ENCODE peak calls at places on chromosomes 2 and 18, in nine cellular contexts. V is colonic mucosa; D is heart right ventricle; Q is foreskin fibroblast; X is GM12864; Z is psoas muscle; I is CD8-positive, alpha-beta T cell; W is Peyer's patch; T is fibroblast of pulmonary artery. K is an unnamed sample.

GRCh38 chr2:238010572-238010971 is 43.8 kb downstream of the UBE2F start:
- DNase-seq in Q (no peak), T (no peak), Z (no peak), V (no peak), D (no peak), W (no peak), X (no peak), I (no peak), K (no peak)

GRCh38 chr2:151306621-151307020 is 17.2 kb upstream of the NMI start:
- DNase-seq in T (peak; percentile 89), Z (no peak), I (no peak), D (no peak), W (no peak), X (no peak), Q (peak; percentile 62), V (no peak), K (peak; percentile 70)

GRCh38 chr18:12408247-12408869 is 629 bp downstream of the PRELID3A start:
- DNase-seq in I (no peak), Q (no peak), V (no peak), T (peak; percentile 29), W (no peak), D (no peak), X (no peak), Z (no peak), K (no peak)

GRCh38 chr2:238589591-238590460 is 163.1 kb downstream of the ASB1 start:
- DNase-seq in W (no peak), T (no peak), D (no peak), V (no peak), X (no peak), Z (no peak), I (no peak), Q (no peak), K (no peak)

GRCh38 chr2:140348826-140349225 is 1568.6 kb upstream of the NXPH2 start:
- DNase-seq in D (no peak), W (no peak), V (no peak), I (no peak), X (no peak), Z (no peak), Q (no peak), T (no peak), K (no peak)

GRCh38 chr2:109127556-109127955 is 1.4 kb upstream of the SH3RF3 start:
- DNase-seq in V (no peak), Z (no peak), X (no peak), D (no peak), Q (no peak), T (no peak), I (no peak), W (no peak), K (no peak)

GRCh38 chr2:240622631-240623235 is 2.5 kb upstream of the GPR35 start:
- DNase-seq in W (peak; percentile 59), V (no peak), T (no peak), D (no peak), Z (peak; percentile 14), X (no peak), Q (no peak), I (peak; percentile 47), K (no peak)

GRCh38 chr2:182248362-182248761 is 178.5 kb downstream of the PDE1A start:
- DNase-seq in T (no peak), I (no peak), D (peak; percentile 23), W (no peak), V (no peak), Z (no peak), Q (no peak), X (no peak), K (no peak)

GRCh38 chr18:70289351-70290330 is 796 bp downstream of the SOCS6 start:
- DNase-seq in T (peak; percentile 44), I (no peak), V (peak; percentile 52), Z (peak; percentile 37), X (no peak), D (no peak), W (no peak), Q (peak; percentile 19), K (no peak)

GRCh38 chr18:63105636-63106316 is 213.8 kb downstream of the BCL2 start:
- DNase-seq in V (no peak), W (peak; percentile 76), D (no peak), X (no peak), I (no peak), Q (no peak), Z (no peak), T (no peak), K (no peak)

GRCh38 chr2:235539773-235540172 is 45.9 kb downstream of the AGAP1 start:
- DNase-seq in T (no peak), V (no peak), W (no peak), I (no peak), X (no peak), D (no peak), Q (no peak), Z (no peak), K (no peak)

GRCh38 chr2:44759823-44760222 is 181.7 kb upstream of the SIX3 start:
- DNase-seq in T (peak; percentile 44), Z (no peak), X (no peak), Q (no peak), V (no peak), D (no peak), I (no peak), W (no peak), K (no peak)

GRCh38 chr2:54318810-54319209 is 62.8 kb upstream of the TSPYL6 start:
- DNase-seq in T (no peak), I (no peak), Q (no peak), V (no peak), W (no peak), X (no peak), Z (no peak), D (peak; percentile 43), K (no peak)

GRCh38 chr2:43139996-43140621 is 86.3 kb downstream of the ZFP36L2 start:
- DNase-seq in X (no peak), T (peak; percentile 69), D (peak; percentile 73), Z (peak; percentile 38), W (no peak), V (no peak), Q (peak; percentile 63), I (no peak), K (no peak)

GRCh38 chr2:9763356-9764152 is 79.7 kb upstream of the TAF1B start:
- DNase-seq in Q (no peak), W (no peak), T (no peak), Z (no peak), X (no peak), V (no peak), D (no peak), I (no peak), K (no peak)

GRCh38 chr2:1613078-1613445 is 131.3 kb downstream of the PXDN start:
- DNase-seq in V (no peak), D (no peak), T (no peak), Z (no peak), W (no peak), I (no peak), Q (no peak), X (no peak), K (no peak)

GRCh38 chr2:148521181-148521580 is 123.4 kb upstream of the EPC2 start:
- DNase-seq in D (no peak), W (no peak), V (no peak), Z (no peak), I (no peak), Q (no peak), T (no peak), X (no peak), K (no peak)
- TF ChIP-seq CTCF in D (no peak), W (no peak), V (no peak), Z (no peak), I (no peak), Q (no peak), T (no peak), X (no peak), K (no peak)

DNA sequence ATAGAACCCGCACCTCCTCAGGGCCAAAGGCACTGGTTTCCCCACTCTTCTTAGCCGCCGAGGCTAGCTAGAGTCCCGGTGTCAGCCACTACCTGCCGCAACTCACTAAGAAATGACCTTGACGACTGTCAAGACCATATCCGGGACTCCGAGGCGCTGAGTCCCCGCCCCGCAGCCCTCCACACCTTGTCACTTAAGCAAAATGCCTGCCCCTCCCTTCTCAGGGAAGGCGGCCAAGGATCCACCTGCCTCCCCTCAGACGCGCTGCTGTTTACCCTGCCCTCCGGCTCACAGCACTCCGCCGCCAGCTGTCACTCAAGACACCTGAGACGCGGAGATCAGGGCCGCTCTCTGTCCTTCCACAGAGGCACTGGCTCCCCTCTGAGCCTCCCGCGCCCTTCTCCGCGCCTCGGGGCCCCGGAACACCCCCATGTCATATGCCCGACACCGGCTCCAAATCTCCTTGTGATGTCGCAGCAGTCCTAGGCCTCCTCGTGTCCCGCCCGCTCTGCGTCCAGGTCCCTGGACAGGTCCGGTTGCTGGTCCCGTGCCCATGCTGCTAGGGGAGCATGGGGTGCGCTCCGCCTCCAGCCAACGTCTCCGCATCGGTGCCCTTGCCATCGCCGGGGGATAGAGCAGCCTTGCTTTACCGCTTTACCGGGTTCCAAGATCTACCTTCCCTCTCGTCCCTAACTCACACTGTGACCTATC is 32.5 kb upstream of the REG3G start:
- DNase-seq in X (no peak), W (no peak), T (no peak), Z (no peak), V (peak; percentile 44), I (no peak), D (no peak), Q (no peak), K (no peak)
- H3K4me3 ChIP-seq in X (no peak overlapping the region), W (peak overlapping the region; percentile 33), T (no peak overlapping the region), Z (peak overlapping the region; percentile 25), V (no peak overlapping the region), I (no peak overlapping the region), D (no peak overlapping the region), Q (no peak overlapping the region), K (no peak overlapping the region)

GRCh38 chr2:161555826-161556225 is 68.4 kb upstream of the SLC4A10 start:
- DNase-seq in V (no peak), W (no peak), Q (no peak), X (no peak), I (no peak), Z (no peak), D (no peak), T (no peak), K (no peak)

GRCh38 chr2:161552015-161552414 is 72.2 kb upstream of the SLC4A10 start:
- DNase-seq in T (no peak), I (no peak), X (no peak), V (no peak), D (no peak), W (no peak), Q (no peak), Z (no peak), K (no peak)

GRCh38 chr2:161557538-161557937 is 66.7 kb upstream of the SLC4A10 start:
- DNase-seq in W (no peak), Q (no peak), D (no peak), Z (no peak), T (no peak), X (no peak), I (no peak), V (no peak), K (no peak)

GRCh38 chr2:161556440-161556839 is 67.8 kb upstream of the SLC4A10 start:
- DNase-seq in T (peak; percentile 0), V (no peak), D (no peak), W (no peak), Q (no peak), I (no peak), X (no peak), Z (no peak), K (no peak)
- TF ChIP-seq CTCF in T (no peak), V (no peak), D (no peak), W (no peak), Q (no peak), I (no peak), X (no peak), Z (no peak), K (no peak)

DNA sequence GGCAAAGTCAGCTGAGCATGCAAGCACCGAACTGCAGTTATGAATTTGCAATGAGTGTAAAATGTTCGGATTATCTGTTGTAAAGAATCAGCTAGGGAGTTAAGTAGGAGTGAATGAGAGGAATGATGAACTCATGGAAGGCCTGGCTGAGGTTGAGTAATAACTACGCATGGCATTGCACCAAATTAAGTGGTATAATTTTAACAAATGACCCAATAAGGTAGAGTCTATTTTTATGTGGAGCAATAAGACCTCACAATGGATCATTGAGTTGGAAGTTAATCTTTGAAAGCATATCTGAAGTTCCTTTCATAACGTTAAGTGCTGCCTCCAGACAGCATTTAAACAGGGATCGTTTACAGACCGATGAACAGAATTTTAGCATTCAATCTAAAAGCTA is 288.3 kb upstream of the CHST9 start:
- DNase-seq in T (no peak), D (no peak), I (no peak), X (no peak), V (no peak), W (no peak), Z (no peak), Q (no peak), K (no peak)
- H3K4me3 ChIP-seq in T (no peak overlapping the region), D (no peak overlapping the region), I (no peak overlapping the region), X (no peak overlapping the region), V (no peak overlapping the region), W (no peak overlapping the region), Z (no peak overlapping the region), Q (no peak overlapping the region), K (no peak overlapping the region)